ENCODE peak calls at places on chromosome X, in seven cellular contexts. N, R, I, P, L, Z and X are unnamed samples.
A peak's percentile ranks its signal among the peaks of the same experiment; 100 is the strongest.

GRCh38 chrX:51520393-51520792 is 24.0 kb upstream of the NUDT11 start:
- ATAC-seq in N (no peak), Z (no peak), I (no peak), R (no peak), L (no peak), P (no peak), X (no peak)

GRCh38 chrX:112785323-112785722 is 55.3 kb downstream of the AMOT start:
- ATAC-seq in P (no peak), I (no peak), Z (no peak), R (no peak), L (no peak), N (no peak), X (no peak)

GRCh38 chrX:137565921-137566745 is at the start of gene ZIC3:
- ATAC-seq in I (peak; percentile 93), R (no peak), Z (no peak), N (peak; percentile 92), P (peak; percentile 72), L (peak; percentile 86), X (peak; percentile 77)

GRCh38 chrX:87706134-87706533 is 188.5 kb downstream of the KLHL4 start:
- ATAC-seq in R (no peak), I (no peak), P (no peak), N (no peak), Z (no peak), L (no peak), X (no peak)

GRCh38 chrX:139448996-139449395 is 81.5 kb upstream of the F9 start:
- ATAC-seq in L (peak; percentile 27), R (no peak), I (no peak), P (no peak), N (no peak), Z (no peak), X (no peak)

GRCh38 chrX:18448416-18448815 is 23.0 kb downstream of the CDKL5 start:
- ATAC-seq in N (no peak), L (no peak), R (no peak), Z (no peak), P (no peak), I (no peak), X (no peak)

GRCh38 chrX:124232523-124233201 is 99.8 kb upstream of the TEX13D start:
- ATAC-seq in N (no peak), Z (no peak), I (no peak), P (no peak), L (no peak), R (no peak), X (no peak)

GRCh38 chrX:33053001-33053400 is 158.3 kb downstream of the DMD start:
- ATAC-seq in I (no peak), P (no peak), L (no peak), R (no peak), Z (no peak), N (no peak), X (no peak)

GRCh38 chrX:110851780-110852179 is 56.2 kb upstream of the CHRDL1 start:
- ATAC-seq in R (peak; percentile 78), N (no peak), L (peak; percentile 71), P (no peak), Z (no peak), I (no peak), X (no peak)

GRCh38 chrX:63784346-63784901 is 590 bp downstream of the ARHGEF9 start:
- ATAC-seq in R (no peak), N (peak; percentile 59), Z (no peak), L (no peak), P (peak; percentile 52), I (no peak), X (peak; percentile 29)

GRCh38 chrX:30246769-30247489 is at the start of gene MAGEB1:
- ATAC-seq in I (no peak), L (no peak), P (peak; percentile 9), N (no peak), R (peak; percentile 99), Z (no peak), X (no peak)

GRCh38 chrX:136021903-136022302 is 36.7 kb downstream of the SLC9A6 start:
- ATAC-seq in L (no peak), R (no peak), Z (no peak), I (no peak), N (no peak), P (no peak), X (no peak)

GRCh38 chrX:31962256-31962655 is 890.4 kb upstream of the FTHL17 start:
- ATAC-seq in I (no peak), L (no peak), N (no peak), R (no peak), P (no peak), Z (no peak), X (no peak)

GRCh38 chrX:13008189-13008533 is 33.3 kb downstream of the TMSB4X start:
- ATAC-seq in L (peak; percentile 36), N (no peak), I (no peak), Z (no peak), R (no peak), P (no peak), X (peak; percentile 22)

GRCh38 chrX:130552444-130553073 is 150.8 kb downstream of the RBMX2 start:
- ATAC-seq in N (no peak), I (no peak), P (no peak), L (no peak), Z (no peak), R (no peak), X (no peak)

GRCh38 chrX:140733766-140734342 is 24.3 kb downstream of the LINC00632 start:
- ATAC-seq in L (peak; percentile 55), Z (peak; percentile 88), R (peak; percentile 89), I (peak; percentile 86), N (peak; percentile 64), P (peak; percentile 65), X (peak; percentile 78)

GRCh38 chrX:26286836-26287235 is 70.9 kb downstream of the MAGEB5 start:
- ATAC-seq in N (no peak), L (no peak), Z (no peak), R (no peak), P (no peak), I (no peak), X (no peak)

GRCh38 chrX:136353519-136354095 is 52.8 kb downstream of the ADGRG4 start:
- ATAC-seq in L (peak; percentile 99), P (no peak), I (no peak), R (no peak), N (no peak), Z (no peak), X (no peak)

GRCh38 chrX:136620780-136621179 is 27.2 kb upstream of the CD40LG start:
- ATAC-seq in P (no peak), N (no peak), I (no peak), L (no peak), Z (no peak), R (no peak), X (no peak)

GRCh38 chrX:130245441-130245840 is 23.3 kb downstream of the ZNF280C start:
- ATAC-seq in Z (no peak), R (no peak), N (no peak), P (no peak), I (no peak), L (no peak), X (no peak)

GRCh38 chrX:123648028-123648810 is 84.6 kb downstream of the THOC2 start:
- ATAC-seq in R (peak; percentile 63), N (no peak), I (peak; percentile 94), Z (peak; percentile 97), P (no peak), L (peak; percentile 46), X (no peak)

GRCh38 chrX:41621236-41621651 is 67.5 kb upstream of the GPR34 start:
- ATAC-seq in P (peak; percentile 41), R (peak; percentile 87), N (no peak), Z (peak; percentile 94), L (no peak), I (no peak), X (no peak)

GRCh38 chrX:45718676-45719075 is 518.0 kb upstream of the DIPK2B start:
- ATAC-seq in N (no peak), Z (no peak), P (no peak), L (no peak), R (no peak), I (no peak), X (no peak)

GRCh38 chrX:53262189-53262917 is 19.0 kb downstream of the IQSEC2 start:
- ATAC-seq in I (no peak), L (no peak), N (no peak), R (no peak), P (no peak), Z (no peak), X (no peak)

GRCh38 chrX:10118530-10118929 is 38.2 kb upstream of the CLCN4 start:
- ATAC-seq in I (no peak), N (no peak), P (no peak), L (no peak), R (no peak), Z (no peak), X (no peak)
- H3K4me1 ChIP-seq in I (peaks cover 3% of the 10 kb centered on the region), N (no peaks in the 10 kb centered on the region), P (no peaks in the 10 kb centered on the region), L (no peaks in the 10 kb centered on the region), R (no peaks in the 10 kb centered on the region), Z (no peaks in the 10 kb centered on the region), X (peaks cover 44% of the 10 kb centered on the region)

GRCh38 chrX:27889878-27890277 is 82.1 kb downstream of the MAGEB10 start:
- ATAC-seq in L (no peak), P (no peak), I (no peak), N (no peak), Z (no peak), R (no peak), X (no peak)
- H3K4me1 ChIP-seq in L (peaks cover 6% of the 10 kb centered on the region), P (no peaks in the 10 kb centered on the region), I (no peaks in the 10 kb centered on the region), N (no peaks in the 10 kb centered on the region), Z (peaks cover 12% of the 10 kb centered on the region), R (no peaks in the 10 kb centered on the region), X (no peaks in the 10 kb centered on the region)

GRCh38 chrX:16251782-16252181 is 84.5 kb downstream of the MAGEB17 start:
- ATAC-seq in L (no peak), N (no peak), P (no peak), R (no peak), I (no peak), Z (no peak), X (no peak)

DNA sequence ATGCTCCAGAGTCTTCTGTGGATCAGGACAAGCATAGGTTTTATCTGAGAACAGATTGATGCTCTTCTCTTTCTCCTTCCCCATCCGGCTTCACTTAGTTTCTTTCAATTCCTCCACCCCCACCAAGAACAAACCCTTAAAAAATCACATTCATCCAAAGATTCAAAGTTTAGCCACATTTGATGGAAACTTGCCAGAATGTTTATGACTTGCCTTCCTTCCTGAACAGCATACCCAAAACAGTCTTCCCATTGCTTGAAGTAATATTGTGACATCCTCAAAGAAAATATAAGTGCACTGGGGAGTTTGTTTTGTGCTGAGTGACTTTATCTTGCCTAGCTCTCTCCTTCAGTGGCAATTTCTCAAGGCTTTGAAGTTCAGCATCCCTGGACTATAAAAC is 83.0 kb downstream of the MAGEB17 start:
- ATAC-seq in L (no peak), P (no peak), N (no peak), R (no peak), I (no peak), Z (no peak), X (no peak)
- H3K4me1 ChIP-seq in L (no peaks in the 10 kb centered on the region), P (no peaks in the 10 kb centered on the region), N (no peaks in the 10 kb centered on the region), R (no peaks in the 10 kb centered on the region), I (no peaks in the 10 kb centered on the region), Z (no peaks in the 10 kb centered on the region), X (no peaks in the 10 kb centered on the region)

DNA sequence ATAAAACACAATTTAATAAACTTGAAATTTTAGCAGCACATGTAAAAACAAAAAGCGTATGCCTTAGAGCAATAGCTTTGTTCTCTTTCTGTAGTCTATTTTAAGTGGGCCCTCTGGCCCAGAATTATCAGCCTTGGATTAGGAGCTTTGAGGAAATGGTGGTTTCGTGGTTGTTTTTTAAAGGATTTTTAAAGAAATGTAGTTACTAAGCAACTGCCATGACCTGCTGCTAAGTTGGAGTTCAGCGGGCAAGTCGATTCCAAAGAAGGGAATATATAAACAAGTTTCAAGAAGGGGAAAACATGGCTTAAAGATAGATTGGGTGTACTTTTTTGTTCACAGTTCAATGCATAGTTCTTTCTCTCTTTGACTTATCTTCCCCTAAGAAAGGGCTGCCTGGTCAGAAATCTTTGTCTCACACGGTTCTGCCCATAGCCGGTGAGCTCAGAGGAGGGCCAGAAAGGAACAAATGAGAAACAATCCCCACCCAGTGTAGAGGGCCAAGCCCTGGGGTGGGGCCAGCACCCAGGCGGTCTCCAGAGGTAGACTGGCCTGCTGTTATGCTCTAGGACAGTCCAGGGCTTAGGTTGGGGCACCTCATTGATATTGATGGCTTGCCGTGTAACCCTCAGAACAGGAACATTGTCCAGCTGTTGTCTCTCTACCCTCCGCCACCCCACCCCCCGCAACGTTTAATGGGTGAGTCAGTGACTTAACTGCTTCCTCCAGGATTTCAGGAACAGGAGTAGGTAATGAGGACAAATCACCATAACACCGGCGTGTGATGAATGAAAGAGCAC is 32.5 kb downstream of the DLG3 start:
- ATAC-seq in N (peak; percentile 64), I (peak; percentile 67), P (peak; percentile 60), L (peak; percentile 84), Z (peak; percentile 77), R (peak; percentile 86), X (peak; percentile 70)
- H3K4me1 ChIP-seq in N (peaks cover 13% of the 10 kb centered on the region), I (peaks cover 24% of the 10 kb centered on the region), P (no peaks in the 10 kb centered on the region), L (peaks cover 31% of the 10 kb centered on the region), Z (peaks cover 46% of the 10 kb centered on the region), R (no peaks in the 10 kb centered on the region), X (peaks cover 15% of the 10 kb centered on the region)